ENCODE peak calls at places on chromosome 17, in four cellular contexts. One of them, this sample, is unnamed.

GRCh38 chr17:75525806-75526554 is 483 bp downstream of the LLGL2 start:
- DNase-seq in breast epithelium: no peak
- DNase-seq in uterus: no peak
- DNase-seq in CD4-positive, alpha-beta T cell: no peak
- DNase-seq in this sample: no peak

GRCh38 chr17:56912105-56912999 is 1.5 kb downstream of the TRIM25 start:
- DNase-seq in breast epithelium: no peak
- DNase-seq in uterus: peak
- DNase-seq in CD4-positive, alpha-beta T cell: no peak
- DNase-seq in this sample: peak

GRCh38 chr17:72338847-72339790 is 218.3 kb downstream of the SOX9 start:
- DNase-seq in breast epithelium: no peak
- DNase-seq in uterus: no peak
- DNase-seq in CD4-positive, alpha-beta T cell: no peak
- DNase-seq in this sample: no peak

GRCh38 chr17:8680850-8681174 is 50.3 kb upstream of the MYH10 start:
- DNase-seq in breast epithelium: no peak
- DNase-seq in uterus: no peak
- DNase-seq in CD4-positive, alpha-beta T cell: no peak
- DNase-seq in this sample: no peak

GRCh38 chr17:56262854-56263253 is 109.6 kb downstream of the ANKFN1 start:
- DNase-seq in breast epithelium: no peak
- DNase-seq in uterus: no peak
- DNase-seq in CD4-positive, alpha-beta T cell: no peak
- DNase-seq in this sample: no peak

GRCh38 chr17:40526668-40527067 is 25.2 kb upstream of the TNS4 start:
- DNase-seq in breast epithelium: peak
- DNase-seq in uterus: peak
- DNase-seq in CD4-positive, alpha-beta T cell: no peak
- DNase-seq in this sample: no peak

GRCh38 chr17:72702136-72702735 is 390.3 kb downstream of the SLC39A11 start:
- DNase-seq in breast epithelium: no peak
- DNase-seq in uterus: no peak
- DNase-seq in CD4-positive, alpha-beta T cell: no peak
- DNase-seq in this sample: no peak

GRCh38 chr17:17350491-17351355 is 47.5 kb downstream of the NT5M start:
- DNase-seq in breast epithelium: no peak
- DNase-seq in uterus: no peak
- DNase-seq in CD4-positive, alpha-beta T cell: no peak
- DNase-seq in this sample: no peak

GRCh38 chr17:47197821-47198220 is 8.7 kb upstream of the CDC27 start:
- DNase-seq in breast epithelium: no peak
- DNase-seq in uterus: no peak
- DNase-seq in CD4-positive, alpha-beta T cell: no peak
- DNase-seq in this sample: no peak

GRCh38 chr17:18250259-18250658 is 8.3 kb downstream of the FLII start:
- DNase-seq in breast epithelium: no peak
- DNase-seq in uterus: no peak
- DNase-seq in CD4-positive, alpha-beta T cell: no peak
- DNase-seq in this sample: no peak

GRCh38 chr17:67148352-67148751 is 96.6 kb downstream of the HELZ start:
- DNase-seq in breast epithelium: no peak
- DNase-seq in uterus: no peak
- DNase-seq in CD4-positive, alpha-beta T cell: no peak
- DNase-seq in this sample: no peak

GRCh38 chr17:73371285-73371684 is 59.5 kb upstream of the CDC42EP4 start:
- DNase-seq in breast epithelium: no peak
- DNase-seq in uterus: no peak
- DNase-seq in CD4-positive, alpha-beta T cell: no peak
- DNase-seq in this sample: no peak

GRCh38 chr17:19386974-19387920 is at the start of gene MFAP4:
- DNase-seq in breast epithelium: peak
- DNase-seq in uterus: peak
- DNase-seq in CD4-positive, alpha-beta T cell: no peak
- DNase-seq in this sample: no peak

GRCh38 chr17:54754560-54754959 is 146.1 kb upstream of the TOM1L1 start:
- DNase-seq in breast epithelium: no peak
- DNase-seq in uterus: no peak
- DNase-seq in CD4-positive, alpha-beta T cell: no peak
- DNase-seq in this sample: no peak

GRCh38 chr17:16446338-16446983 is 31.1 kb downstream of the TRPV2 start:
- DNase-seq in breast epithelium: no peak
- DNase-seq in uterus: no peak
- DNase-seq in CD4-positive, alpha-beta T cell: no peak
- DNase-seq in this sample: no peak

GRCh38 chr17:10360578-10360977 is 12.2 kb downstream of the MYH13 start:
- DNase-seq in breast epithelium: no peak
- DNase-seq in uterus: no peak
- DNase-seq in CD4-positive, alpha-beta T cell: no peak
- DNase-seq in this sample: no peak

GRCh38 chr17:10352866-10353265 is 19.9 kb downstream of the MYH13 start:
- DNase-seq in breast epithelium: no peak
- DNase-seq in uterus: no peak
- DNase-seq in CD4-positive, alpha-beta T cell: no peak
- DNase-seq in this sample: no peak

DNA sequence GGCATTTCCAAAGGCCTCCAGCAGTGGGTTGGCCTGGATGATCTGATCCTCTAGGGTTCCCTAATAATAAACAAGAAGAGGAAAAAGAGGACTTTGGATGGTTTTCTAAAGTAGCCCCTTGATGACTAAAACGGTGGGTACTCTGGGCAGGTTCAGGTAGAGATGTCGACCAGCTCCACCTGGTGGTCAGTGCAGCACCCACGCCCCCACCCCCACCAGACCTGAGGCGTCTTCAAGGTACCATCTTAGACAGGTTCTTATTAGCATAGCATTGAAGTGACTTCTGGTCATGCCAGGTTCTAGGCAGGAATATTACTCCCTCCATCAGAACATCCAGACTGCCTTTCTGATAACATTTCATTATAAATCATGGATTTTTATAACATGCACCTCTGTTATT is 15.0 kb downstream of the MYH13 start:
- DNase-seq in breast epithelium: no peak
- DNase-seq in uterus: peak
- DNase-seq in CD4-positive, alpha-beta T cell: no peak
- DNase-seq in this sample: no peak
- TF ChIP-seq CTCF in breast epithelium: no peak
- TF ChIP-seq CTCF in uterus: peak
- TF ChIP-seq CTCF in CD4-positive, alpha-beta T cell: peak
- TF ChIP-seq CTCF in this sample: peak

DNA sequence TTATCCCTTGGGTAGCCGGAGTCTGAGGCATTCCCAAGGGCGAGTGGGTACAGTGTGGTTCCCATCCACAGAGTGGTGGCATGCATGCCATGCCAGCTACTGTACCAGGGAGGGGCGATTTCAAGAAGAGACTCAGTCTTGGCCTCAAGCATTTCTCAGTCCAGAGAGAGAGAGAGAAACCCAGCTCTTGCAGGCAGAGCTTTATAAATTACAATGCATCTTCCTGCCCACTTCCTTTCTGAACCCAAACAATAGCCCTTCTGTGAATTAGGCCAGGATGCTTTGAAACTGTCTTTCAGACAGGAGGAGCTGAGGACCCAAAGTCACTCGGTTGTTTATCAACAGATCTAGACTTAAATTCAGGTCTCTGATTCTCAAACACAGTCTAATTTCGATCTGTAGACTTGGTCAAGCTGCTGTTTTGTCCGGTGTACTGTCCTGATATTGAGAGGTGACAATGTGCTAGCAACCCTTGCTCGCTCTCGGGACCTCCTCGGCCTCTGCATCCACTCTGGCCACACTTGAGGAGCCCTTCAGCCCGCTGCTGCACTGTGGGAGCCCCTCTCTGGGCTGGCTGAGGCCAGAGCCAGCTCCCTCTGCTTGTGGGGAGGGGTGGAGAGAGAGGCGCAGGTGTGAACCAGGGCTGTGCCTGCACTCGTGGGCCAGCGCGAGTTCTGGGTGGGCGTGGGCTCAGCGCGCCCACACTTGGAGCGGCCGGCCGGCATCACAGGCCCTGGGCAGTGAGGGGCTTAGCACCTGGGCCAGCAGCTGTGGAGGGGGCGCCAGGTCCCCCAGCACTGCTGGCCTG is 408.0 kb downstream of the UTP18 start:
- DNase-seq in breast epithelium: no peak
- DNase-seq in uterus: no peak
- DNase-seq in CD4-positive, alpha-beta T cell: no peak
- DNase-seq in this sample: no peak
- TF ChIP-seq CTCF in breast epithelium: no peak
- TF ChIP-seq CTCF in uterus: no peak
- TF ChIP-seq CTCF in CD4-positive, alpha-beta T cell: no peak
- TF ChIP-seq CTCF in this sample: no peak

GRCh38 chr17:14933676-14934075 is 331.4 kb downstream of the PMP22 start:
- DNase-seq in breast epithelium: no peak
- DNase-seq in uterus: no peak
- DNase-seq in CD4-positive, alpha-beta T cell: no peak
- DNase-seq in this sample: no peak
- TF ChIP-seq CTCF in breast epithelium: no peak
- TF ChIP-seq CTCF in uterus: no peak
- TF ChIP-seq CTCF in CD4-positive, alpha-beta T cell: no peak
- TF ChIP-seq CTCF in this sample: no peak

GRCh38 chr17:81964081-81964849 is 3.3 kb upstream of the NOTUM start:
- DNase-seq in breast epithelium: no peak
- DNase-seq in uterus: no peak
- DNase-seq in CD4-positive, alpha-beta T cell: no peak
- DNase-seq in this sample: no peak

GRCh38 chr17:81967533-81968395 is 6.8 kb upstream of the NOTUM start:
- DNase-seq in breast epithelium: no peak
- DNase-seq in uterus: peak
- DNase-seq in CD4-positive, alpha-beta T cell: peak
- DNase-seq in this sample: no peak

GRCh38 chr17:81968396-81968745 is 7.4 kb upstream of the NOTUM start:
- DNase-seq in breast epithelium: no peak
- DNase-seq in uterus: no peak
- DNase-seq in CD4-positive, alpha-beta T cell: no peak
- DNase-seq in this sample: no peak

GRCh38 chr17:81967244-81967532 is 6.2 kb upstream of the NOTUM start:
- DNase-seq in breast epithelium: no peak
- DNase-seq in uterus: no peak
- DNase-seq in CD4-positive, alpha-beta T cell: no peak
- DNase-seq in this sample: no peak

GRCh38 chr17:81966343-81967243 is 5.6 kb upstream of the NOTUM start:
- DNase-seq in breast epithelium: no peak
- DNase-seq in uterus: no peak
- DNase-seq in CD4-positive, alpha-beta T cell: no peak
- DNase-seq in this sample: no peak
- TF ChIP-seq CTCF in breast epithelium: no peak
- TF ChIP-seq CTCF in uterus: no peak
- TF ChIP-seq CTCF in CD4-positive, alpha-beta T cell: no peak
- TF ChIP-seq CTCF in this sample: no peak

GRCh38 chr17:2706911-2707510 is 4.6 kb downstream of the CLUH start:
- DNase-seq in breast epithelium: no peak
- DNase-seq in uterus: no peak
- DNase-seq in CD4-positive, alpha-beta T cell: no peak
- DNase-seq in this sample: no peak

GRCh38 chr17:2709173-2709661 is 2.3 kb downstream of the CLUH start:
- DNase-seq in breast epithelium: peak
- DNase-seq in uterus: no peak
- DNase-seq in CD4-positive, alpha-beta T cell: no peak
- DNase-seq in this sample: no peak

GRCh38 chr17:2705888-2706795 is 5.4 kb downstream of the CLUH start:
- DNase-seq in breast epithelium: no peak
- DNase-seq in uterus: no peak
- DNase-seq in CD4-positive, alpha-beta T cell: no peak
- DNase-seq in this sample: no peak

GRCh38 chr17:2708585-2709172 is 2.9 kb downstream of the CLUH start:
- DNase-seq in breast epithelium: no peak
- DNase-seq in uterus: no peak
- DNase-seq in CD4-positive, alpha-beta T cell: no peak
- DNase-seq in this sample: no peak

DNA sequence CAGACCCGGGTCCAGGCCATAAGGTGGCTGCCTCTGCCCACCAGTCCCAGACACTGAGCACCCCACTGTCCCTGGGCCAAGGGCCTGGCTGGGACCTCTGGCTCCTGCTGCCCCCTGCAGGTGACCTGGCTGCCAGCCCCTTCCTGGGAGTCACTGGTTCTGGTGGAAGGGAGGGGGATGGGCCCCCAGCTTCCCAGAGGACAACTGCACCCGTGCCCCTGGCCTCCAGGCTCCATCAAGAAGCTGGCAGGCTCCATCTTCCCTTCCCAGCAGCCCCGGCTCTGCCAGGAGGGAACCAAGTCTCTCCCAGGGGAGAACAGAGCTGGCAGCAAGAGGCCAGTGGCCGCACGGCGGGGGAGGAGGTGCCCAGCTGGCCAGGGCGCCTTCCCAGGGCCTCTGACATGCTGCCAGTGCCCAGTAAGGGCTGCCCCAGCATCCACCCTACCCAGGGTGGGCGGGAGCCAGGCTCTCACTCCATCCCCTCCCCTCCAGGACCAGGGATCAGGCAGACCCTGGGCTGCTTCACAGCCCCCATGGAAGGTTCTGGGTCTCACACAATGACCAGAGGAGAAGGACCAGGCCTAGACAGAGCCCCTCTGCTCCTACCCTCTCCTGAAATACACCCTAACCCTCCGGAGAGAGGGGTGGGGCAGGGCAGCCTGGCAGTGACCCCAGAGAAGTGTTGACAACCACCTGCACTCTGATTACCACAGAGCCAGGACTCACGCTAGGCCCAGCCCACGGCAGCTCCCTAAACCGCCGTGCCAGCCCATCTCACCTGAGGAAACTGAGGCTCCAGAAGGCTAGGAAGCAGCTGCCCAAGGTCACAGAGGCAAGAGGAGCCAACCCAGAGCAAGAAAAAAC is 3.6 kb downstream of the CLUH start:
- DNase-seq in breast epithelium: no peak
- DNase-seq in uterus: peak
- DNase-seq in CD4-positive, alpha-beta T cell: no peak
- DNase-seq in this sample: peak
- TF ChIP-seq CTCF in breast epithelium: no peak
- TF ChIP-seq CTCF in uterus: peak
- TF ChIP-seq CTCF in CD4-positive, alpha-beta T cell: no peak
- TF ChIP-seq CTCF in this sample: peak

This sample was measured in osteocyte.